ENCODE peak calls at places on chromosomes 2 and 18, in seven cellular contexts. O is cardiac muscle cell, U is fibroblast of lung, I is cardiac fibroblast, G is HFF-Myc, Y is fibroblast of the aortic adventitia, S is lower lobe of right lung. M is an unnamed sample.

GRCh38 chr2:230896346-230897115 is 28.5 kb downstream of the GPR55 start:
- DNase-seq in Y (no peak), G (no peak), I (no peak), U (no peak), S (no peak), O (no peak), M (no peak)

GRCh38 chr2:65133626-65134025 is 3.7 kb upstream of the RAB1A start:
- DNase-seq in I (no peak), U (no peak), O (no peak), S (no peak), G (no peak), Y (no peak), M (no peak)

GRCh38 chr18:36337679-36338419 is 40.3 kb downstream of the FHOD3 start:
- DNase-seq in G (no peak), S (no peak), O (no peak), U (no peak), I (no peak), Y (no peak), M (no peak)

GRCh38 chr2:175844169-175844568 is 157.9 kb downstream of the LNPK start:
- DNase-seq in O (no peak), U (peak), S (no peak), G (no peak), Y (peak), I (peak), M (no peak)

GRCh38 chr2:219542931-219543595 is 546 bp downstream of the CHPF start:
- DNase-seq in S (no peak), G (no peak), U (peak), Y (peak), I (peak), O (peak), M (no peak)

GRCh38 chr2:43387092-43388062 is 161.0 kb upstream of the ZFP36L2 start:
- DNase-seq in G (no peak), O (no peak), I (peak), U (peak), S (no peak), Y (peak), M (no peak)

GRCh38 chr2:9663008-9663879 is 32.4 kb upstream of the YWHAQ start:
- DNase-seq in G (no peak), I (no peak), O (no peak), U (no peak), Y (no peak), S (no peak), M (no peak)

GRCh38 chr2:26711457-26712155 is 19.1 kb downstream of the KCNK3 start:
- DNase-seq in U (no peak), G (no peak), O (no peak), I (no peak), Y (no peak), S (no peak), M (no peak)

GRCh38 chr2:44715671-44716077 is 225.8 kb upstream of the SIX3 start:
- DNase-seq in U (peak), G (peak), O (peak), Y (peak), S (no peak), I (peak), M (peak)

GRCh38 chr2:128368437-128369125 is 49.9 kb upstream of the HS6ST1 start:
- DNase-seq in U (no peak), G (no peak), O (no peak), Y (no peak), I (no peak), S (no peak), M (no peak)

GRCh38 chr2:239814136-239814916 is 210.8 kb downstream of the NDUFA10 start:
- DNase-seq in Y (peak), I (no peak), G (no peak), U (no peak), O (no peak), S (peak), M (no peak)

GRCh38 chr2:109123586-109124201 is 5.3 kb upstream of the SH3RF3 start:
- DNase-seq in G (no peak), S (no peak), U (no peak), I (no peak), O (no peak), Y (no peak), M (no peak)

GRCh38 chr2:159903404-159904126 is 105.6 kb upstream of the CD302 start:
- DNase-seq in G (no peak), U (no peak), Y (no peak), O (no peak), I (peak), S (peak), M (no peak)

GRCh38 chr18:3679254-3679653 is 229.3 kb downstream of the TGIF1 start:
- DNase-seq in G (no peak), O (no peak), Y (no peak), I (no peak), U (no peak), S (no peak), M (no peak)

GRCh38 chr2:222982010-222982908 is 69.7 kb upstream of the KCNE4 start:
- DNase-seq in G (peak), U (peak), Y (peak), O (peak), I (peak), S (no peak), M (peak)

GRCh38 chr2:29223257-29223656 is 108.0 kb downstream of the CLIP4 start:
- DNase-seq in Y (no peak), U (no peak), G (no peak), I (no peak), O (no peak), S (no peak), M (no peak)

GRCh38 chr2:240906141-240906910 is at the start of gene CROCC2:
- DNase-seq in S (peak), U (no peak), G (no peak), O (no peak), Y (no peak), I (no peak), M (no peak)

GRCh38 chr2:190891370-190891769 is 10.7 kb downstream of the GLS start:
- DNase-seq in G (no peak), I (no peak), S (no peak), O (no peak), Y (no peak), U (no peak), M (no peak)

GRCh38 chr2:113869253-113869652 is 20.6 kb upstream of the ACTR3 start:
- DNase-seq in I (no peak), U (no peak), S (no peak), Y (no peak), G (no peak), O (no peak), M (no peak)

GRCh38 chr2:141778315-141778835 is 352.4 kb downstream of the LRP1B start:
- DNase-seq in I (no peak), S (no peak), Y (no peak), O (peak), G (no peak), U (peak), M (no peak)

GRCh38 chr2:101064868-101065549 is 62.9 kb downstream of the RPL31 start:
- DNase-seq in G (no peak), Y (peak), I (peak), S (no peak), O (no peak), U (peak), M (no peak)

GRCh38 chr2:117537030-117537429 is 277.5 kb upstream of the DDX18 start:
- DNase-seq in U (no peak), O (no peak), I (no peak), S (no peak), Y (no peak), G (no peak), M (no peak)

GRCh38 chr2:100257939-100258338 is 64.4 kb downstream of the LONRF2 start:
- DNase-seq in G (no peak), O (no peak), I (peak), Y (peak), S (no peak), U (peak), M (no peak)

GRCh38 chr2:172256886-172257285 is 154.2 kb upstream of the DLX2 start:
- DNase-seq in G (no peak), O (no peak), Y (peak), S (no peak), I (no peak), U (no peak), M (no peak)

GRCh38 chr2:174688079-174688478 is 76.2 kb downstream of the CHRNA1 start:
- DNase-seq in Y (peak), S (no peak), I (peak), G (no peak), U (peak), O (no peak), M (no peak)

GRCh38 chr2:12732663-12733062 is 15.9 kb downstream of the TRIB2 start:
- DNase-seq in G (no peak), O (no peak), S (no peak), I (no peak), Y (no peak), U (no peak), M (no peak)

GRCh38 chr2:240601061-240601830 is 14.7 kb downstream of the CAPN10 start:
- DNase-seq in S (peak), O (no peak), G (no peak), Y (no peak), U (no peak), I (no peak), M (no peak)

GRCh38 chr2:214593723-214594122 is 182.9 kb downstream of the VWC2L start:
- DNase-seq in O (peak), Y (peak), G (no peak), I (peak), S (no peak), U (peak), M (peak)

GRCh38 chr2:207953354-207953753 is 72.0 kb downstream of the PLEKHM3 start:
- DNase-seq in S (no peak), O (no peak), U (no peak), I (peak), G (no peak), Y (no peak), M (no peak)

GRCh38 chr2:106197878-106198277 is 3.8 kb upstream of the UXS1 start:
- DNase-seq in U (peak), Y (peak), G (no peak), I (peak), S (no peak), O (peak), M (peak)

GRCh38 chr2:44777542-44777941 is 164.0 kb upstream of the SIX3 start:
- DNase-seq in O (no peak), S (no peak), Y (no peak), G (no peak), I (peak), U (no peak), M (no peak)

GRCh38 chr2:168156661-168157060 is 90.7 kb downstream of the STK39 start:
- DNase-seq in U (peak), I (peak), Y (peak), S (no peak), O (no peak), G (peak), M (peak)

GRCh38 chr18:48848641-48849143 is 102.1 kb downstream of the SMAD7 start:
- DNase-seq in G (no peak), U (peak), S (no peak), Y (peak), O (no peak), I (peak), M (no peak)

GRCh38 chr18:48852292-48852691 is 98.5 kb downstream of the SMAD7 start:
- DNase-seq in O (no peak), S (no peak), Y (no peak), U (peak), I (peak), G (no peak), M (no peak)

GRCh38 chr18:48851563-48851962 is 99.2 kb downstream of the SMAD7 start:
- DNase-seq in U (peak), G (no peak), I (peak), S (peak), Y (peak), O (no peak), M (no peak)

GRCh38 chr18:48852792-48853191 is 98.0 kb downstream of the SMAD7 start:
- DNase-seq in S (no peak), G (no peak), U (no peak), O (no peak), Y (no peak), I (no peak), M (no peak)

GRCh38 chr18:48850891-48851302 is 99.9 kb downstream of the SMAD7 start:
- DNase-seq in G (no peak), O (peak), Y (peak), I (peak), S (no peak), U (peak), M (no peak)
- TF ChIP-seq CTCF in G (no peak), O (no peak), Y (no peak), I (no peak), S (no peak), U (no peak), M (no peak)

DNA sequence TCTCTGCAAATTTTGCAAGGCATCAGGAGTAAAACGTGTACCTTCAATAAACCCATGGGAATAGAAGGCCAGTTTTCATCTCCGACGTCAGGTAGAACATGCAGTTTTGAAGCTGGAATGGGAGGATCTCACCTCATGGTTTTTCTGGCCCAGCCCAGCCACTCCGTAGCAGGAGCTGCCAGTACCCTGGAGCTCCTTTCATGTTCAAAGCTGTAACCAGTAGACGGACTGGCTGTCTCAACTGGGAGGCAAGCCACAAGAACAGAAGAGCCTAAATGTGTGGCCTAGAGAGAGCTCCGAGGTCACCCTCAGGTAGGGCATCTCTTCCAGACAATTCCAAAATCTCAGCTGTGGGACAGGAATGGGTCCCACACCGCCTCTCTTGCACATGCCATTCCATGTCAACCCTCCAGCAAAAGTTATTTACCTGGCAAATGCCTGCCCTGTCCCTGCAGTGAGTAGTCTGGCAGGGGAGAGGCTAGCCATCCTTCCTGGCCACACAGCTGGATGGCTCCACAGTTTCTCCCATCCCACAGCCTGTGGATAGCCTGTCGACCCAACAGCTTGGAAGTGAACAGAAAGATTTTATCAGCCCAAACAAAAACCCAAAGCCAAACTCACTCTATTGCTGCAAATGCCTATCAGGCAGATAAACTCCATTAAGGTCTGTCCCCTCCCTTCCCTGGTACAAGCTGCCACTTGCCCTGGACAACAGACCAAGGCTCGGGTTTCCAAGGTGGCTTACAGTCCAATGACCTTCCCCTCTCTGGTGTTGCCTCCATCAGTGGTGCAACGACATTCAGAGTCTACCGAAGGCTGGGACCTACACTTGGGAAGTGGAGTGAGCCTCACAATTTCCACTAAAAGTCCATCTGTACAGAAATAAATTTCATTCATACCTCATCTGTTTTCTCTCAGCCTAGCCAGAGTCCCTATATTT is 27.8 kb downstream of the CRACDL start:
- DNase-seq in O (peak), I (peak), G (no peak), Y (no peak), U (no peak), S (no peak), M (no peak)
- H3K4me3 ChIP-seq in O (no peak), I (no peak), G (no peak), Y (no peak), U (no peak), S (no peak), M (no peak)

GRCh38 chr2:134268265-134268664 is 14.4 kb downstream of the MGAT5 start:
- DNase-seq in S (no peak), I (peak), G (no peak), O (no peak), U (peak), Y (no peak), M (no peak)
- TF ChIP-seq CTCF in S (no peak), I (no peak), G (no peak), O (no peak), U (no peak), Y (no peak), M (no peak)

DNA sequence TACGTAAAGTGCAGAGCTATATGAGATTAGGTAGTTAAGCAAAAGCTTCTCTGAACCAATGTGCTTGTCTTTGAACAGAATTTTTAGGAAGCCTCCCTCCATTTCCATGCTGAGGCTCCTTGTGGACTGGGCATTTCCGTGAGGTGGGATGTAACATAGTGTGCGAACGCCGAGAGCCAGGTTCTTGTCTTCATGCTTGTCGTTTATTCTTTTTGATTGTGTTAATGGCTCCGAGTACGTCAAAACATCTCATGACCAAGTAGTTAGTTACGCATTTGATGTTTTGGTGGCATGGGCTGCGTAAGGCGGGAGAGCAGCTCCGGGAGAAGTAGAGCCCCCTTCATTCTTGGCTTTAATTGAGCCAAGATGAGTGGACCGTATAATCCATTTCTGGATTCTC is 32.9 kb downstream of the DGKD start:
- DNase-seq in U (no peak), S (no peak), I (no peak), G (no peak), O (no peak), Y (no peak), M (no peak)
- H3K4me3 ChIP-seq in U (no peak), S (peak), I (no peak), G (no peak), O (no peak), Y (peak), M (no peak)

GRCh38 chr18:37586641-37587225 is 21.1 kb upstream of the CELF4 start:
- DNase-seq in U (no peak), G (no peak), O (no peak), I (no peak), S (no peak), Y (no peak), M (no peak)
- TF ChIP-seq CTCF in U (no peak), G (no peak), O (no peak), I (no peak), S (no peak), Y (no peak), M (no peak)

DNA sequence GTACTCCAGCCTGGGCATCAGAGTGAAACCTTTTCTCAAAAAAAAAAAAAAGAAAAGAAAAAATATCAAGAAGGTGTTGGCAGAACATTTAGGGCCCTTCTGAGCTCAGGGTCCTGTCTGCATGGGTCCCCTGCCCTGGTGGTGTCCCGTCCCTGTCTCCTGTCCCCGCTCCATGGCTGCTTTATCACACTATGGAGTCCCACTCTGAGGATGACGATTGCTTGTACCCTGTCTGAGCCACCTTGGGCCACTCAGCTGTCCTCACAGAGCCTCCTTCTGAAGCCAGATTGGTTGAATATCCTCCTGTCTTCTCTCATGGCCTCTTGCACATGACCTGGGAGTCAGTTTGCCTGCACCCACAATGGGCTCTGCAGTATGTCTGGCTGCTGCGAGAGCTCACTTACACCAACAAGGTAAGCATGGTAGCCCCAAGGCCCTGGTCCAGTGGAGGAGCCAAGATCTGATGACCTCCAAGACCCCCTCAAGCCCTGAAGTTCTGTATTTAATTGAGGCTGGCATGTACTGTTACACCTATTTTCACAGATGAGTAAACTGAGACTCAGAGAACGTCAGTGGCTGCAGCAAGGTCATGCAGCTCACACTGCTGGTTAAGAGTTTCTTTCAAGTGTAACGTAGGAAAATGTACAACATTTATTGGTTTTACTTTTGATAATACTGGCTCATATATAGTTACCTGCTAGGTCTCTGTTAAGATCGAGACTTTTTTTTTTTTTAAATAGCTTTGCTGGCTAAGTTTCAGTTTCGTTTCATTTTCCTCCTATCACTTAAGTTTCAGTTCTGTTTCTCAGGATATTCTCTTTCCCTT is 16.9 kb upstream of the ZCCHC2 start:
- DNase-seq in G (no peak), U (no peak), Y (peak), I (peak), O (no peak), S (no peak), M (no peak)
- H3K4me3 ChIP-seq in G (no peak), U (peak), Y (peak), I (no peak), O (no peak), S (peak), M (peak)

DNA sequence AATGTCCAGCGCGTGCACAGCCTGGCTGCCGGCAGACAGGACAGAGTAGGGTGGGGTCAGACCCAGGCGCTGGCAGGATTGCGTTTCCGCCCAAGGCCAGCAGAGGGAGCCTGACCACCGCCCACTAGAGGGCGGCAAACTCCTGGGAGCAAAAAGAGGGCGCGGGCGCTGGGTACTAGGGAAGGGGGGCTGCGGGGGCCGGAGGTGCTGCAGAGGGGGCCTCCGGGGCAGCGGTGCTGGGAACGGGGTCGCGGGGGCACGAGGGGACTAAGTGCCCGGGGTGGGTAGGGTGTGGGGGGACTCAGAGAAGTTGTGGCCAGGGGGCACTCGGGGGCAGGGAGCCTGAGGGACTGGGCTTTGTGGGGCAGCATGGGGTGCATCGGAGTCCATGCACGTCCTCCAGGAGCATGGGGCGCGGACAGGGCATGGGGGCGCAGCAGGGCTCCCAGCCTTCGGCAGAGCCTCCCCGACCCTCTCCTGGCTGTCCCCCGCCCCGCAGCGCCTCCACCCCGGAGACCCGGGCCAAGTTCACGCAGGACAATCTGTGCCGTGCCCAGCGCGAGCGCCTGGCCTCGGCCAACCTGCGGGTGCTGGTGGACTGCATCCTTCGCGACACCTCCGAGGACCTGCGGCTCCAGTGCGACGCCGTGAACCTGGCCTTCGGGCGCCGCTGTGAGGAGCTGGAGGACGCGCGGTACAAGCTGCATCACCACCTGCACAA is 3.2 kb downstream of the TEKT4 start:
- DNase-seq in Y (peak), U (peak), S (peak), O (peak), G (no peak), I (peak), M (no peak)
- TF ChIP-seq CTCF in Y (peak), U (peak), S (peak), O (peak), G (peak), I (peak), M (peak)

GRCh38 chr2:73268368-73268830 is 15.9 kb downstream of the FBXO41 start:
- DNase-seq in U (no peak), I (no peak), O (no peak), S (no peak), Y (no peak), G (no peak), M (no peak)
- H3K4me3 ChIP-seq in U (no peak), I (no peak), O (no peak), S (no peak), Y (no peak), G (no peak), M (no peak)

M was measured in AG09309.